ENCODE peak calls at places on chromosomes 11 and 22, in six cellular contexts. One of them, this sample, is unnamed.

GRCh38 chr11:101369835-101370234 is 214.0 kb downstream of the TRPC6 start:
- DNase-seq in HEK293T: no peak
- DNase-seq in C1 segment of cervical spinal cord: no peak
- DNase-seq in T-cell: no peak
- DNase-seq in Right ventricle myocardium superior: no peak
- DNase-seq in renal cortical epithelial cell: no peak
- DNase-seq in this sample: no peak

GRCh38 chr22:36870250-36870649 is 9.4 kb downstream of the NCF4 start:
- DNase-seq in HEK293T: no peak
- DNase-seq in C1 segment of cervical spinal cord: no peak
- DNase-seq in T-cell: no peak
- DNase-seq in Right ventricle myocardium superior: no peak
- DNase-seq in renal cortical epithelial cell: no peak
- DNase-seq in this sample: no peak

GRCh38 chr11:28090052-28090749 is 17.8 kb downstream of the KIF18A start:
- DNase-seq in HEK293T: no peak
- DNase-seq in C1 segment of cervical spinal cord: no peak
- DNase-seq in T-cell: no peak
- DNase-seq in Right ventricle myocardium superior: no peak
- DNase-seq in renal cortical epithelial cell: no peak
- DNase-seq in this sample: no peak

GRCh38 chr22:33347002-33347401 is 288.8 kb upstream of the SYN3 start:
- DNase-seq in HEK293T: no peak
- DNase-seq in C1 segment of cervical spinal cord: no peak
- DNase-seq in T-cell: no peak
- DNase-seq in Right ventricle myocardium superior: no peak
- DNase-seq in renal cortical epithelial cell: no peak
- DNase-seq in this sample: no peak

GRCh38 chr11:48006301-48006992 is 26.1 kb downstream of the PTPRJ start:
- DNase-seq in HEK293T: no peak
- DNase-seq in C1 segment of cervical spinal cord: no peak
- DNase-seq in T-cell: no peak
- DNase-seq in Right ventricle myocardium superior: no peak
- DNase-seq in renal cortical epithelial cell: peak; percentile 50
- DNase-seq in this sample: no peak

GRCh38 chr11:109364851-109365250 is 57.1 kb upstream of the C11orf87 start:
- DNase-seq in HEK293T: no peak
- DNase-seq in C1 segment of cervical spinal cord: no peak
- DNase-seq in T-cell: no peak
- DNase-seq in Right ventricle myocardium superior: no peak
- DNase-seq in renal cortical epithelial cell: no peak
- DNase-seq in this sample: no peak

GRCh38 chr22:18987765-18988164 is 51.7 kb upstream of the PRODH start:
- DNase-seq in HEK293T: peak; percentile 44
- DNase-seq in C1 segment of cervical spinal cord: no peak
- DNase-seq in T-cell: no peak
- DNase-seq in Right ventricle myocardium superior: no peak
- DNase-seq in renal cortical epithelial cell: peak; percentile 14
- DNase-seq in this sample: no peak

GRCh38 chr11:110896358-110896757 is 184.1 kb upstream of the ARHGAP20 start:
- DNase-seq in HEK293T: no peak
- DNase-seq in C1 segment of cervical spinal cord: no peak
- DNase-seq in T-cell: no peak
- DNase-seq in Right ventricle myocardium superior: no peak
- DNase-seq in renal cortical epithelial cell: peak; percentile 75
- DNase-seq in this sample: no peak

GRCh38 chr11:294795-295194 is 4.5 kb downstream of the IFITM5 start:
- DNase-seq in HEK293T: no peak
- DNase-seq in C1 segment of cervical spinal cord: no peak
- DNase-seq in T-cell: no peak
- DNase-seq in Right ventricle myocardium superior: peak; percentile 30
- DNase-seq in renal cortical epithelial cell: no peak
- DNase-seq in this sample: peak; percentile 60

GRCh38 chr11:96097844-96098421 is 174.0 kb upstream of the MTMR2 start:
- DNase-seq in HEK293T: no peak
- DNase-seq in C1 segment of cervical spinal cord: no peak
- DNase-seq in T-cell: no peak
- DNase-seq in Right ventricle myocardium superior: no peak
- DNase-seq in renal cortical epithelial cell: peak; percentile 42
- DNase-seq in this sample: no peak

GRCh38 chr22:44753189-44754042 is 1.0 kb downstream of the ARHGAP8 start:
- DNase-seq in HEK293T: no peak
- DNase-seq in C1 segment of cervical spinal cord: no peak
- DNase-seq in T-cell: no peak
- DNase-seq in Right ventricle myocardium superior: no peak
- DNase-seq in renal cortical epithelial cell: peak; percentile 83
- DNase-seq in this sample: no peak

GRCh38 chr11:19829109-19829790 is 116.6 kb downstream of the NAV2 start:
- DNase-seq in HEK293T: no peak
- DNase-seq in C1 segment of cervical spinal cord: no peak
- DNase-seq in T-cell: no peak
- DNase-seq in Right ventricle myocardium superior: no peak
- DNase-seq in renal cortical epithelial cell: peak; percentile 27
- DNase-seq in this sample: no peak

GRCh38 chr11:36452231-36452630 is 57.8 kb downstream of the TRAF6 start:
- DNase-seq in HEK293T: no peak
- DNase-seq in C1 segment of cervical spinal cord: no peak
- DNase-seq in T-cell: no peak
- DNase-seq in Right ventricle myocardium superior: peak; percentile 43
- DNase-seq in renal cortical epithelial cell: no peak
- DNase-seq in this sample: no peak

GRCh38 chr22:29300467-29300806 is 6.0 kb upstream of the GAS2L1 start:
- DNase-seq in HEK293T: peak; percentile 8
- DNase-seq in C1 segment of cervical spinal cord: no peak
- DNase-seq in T-cell: no peak
- DNase-seq in Right ventricle myocardium superior: no peak
- DNase-seq in renal cortical epithelial cell: no peak
- DNase-seq in this sample: no peak

GRCh38 chr22:19525666-19526065 is 1.5 kb upstream of the CLDN5 start:
- DNase-seq in HEK293T: peak; percentile 7
- DNase-seq in C1 segment of cervical spinal cord: no peak
- DNase-seq in T-cell: no peak
- DNase-seq in Right ventricle myocardium superior: no peak
- DNase-seq in renal cortical epithelial cell: no peak
- DNase-seq in this sample: no peak

GRCh38 chr11:2460540-2461252 is 15.9 kb downstream of the KCNQ1 start:
- DNase-seq in HEK293T: no peak
- DNase-seq in C1 segment of cervical spinal cord: no peak
- DNase-seq in T-cell: no peak
- DNase-seq in Right ventricle myocardium superior: peak; percentile 38
- DNase-seq in renal cortical epithelial cell: no peak
- DNase-seq in this sample: peak; percentile 57

GRCh38 chr22:46068908-46069481 is 81.3 kb upstream of the PPARA start:
- DNase-seq in HEK293T: no peak
- DNase-seq in C1 segment of cervical spinal cord: no peak
- DNase-seq in T-cell: no peak
- DNase-seq in Right ventricle myocardium superior: peak; percentile 47
- DNase-seq in renal cortical epithelial cell: peak; percentile 73
- DNase-seq in this sample: peak; percentile 71

GRCh38 chr11:132202621-132203020 is 832.2 kb downstream of the NTM start:
- DNase-seq in HEK293T: no peak
- DNase-seq in C1 segment of cervical spinal cord: no peak
- DNase-seq in T-cell: no peak
- DNase-seq in Right ventricle myocardium superior: no peak
- DNase-seq in renal cortical epithelial cell: no peak
- DNase-seq in this sample: no peak

GRCh38 chr11:77079666-77080065 is 12.9 kb downstream of the CAPN5 start:
- DNase-seq in HEK293T: no peak
- DNase-seq in C1 segment of cervical spinal cord: no peak
- DNase-seq in T-cell: no peak
- DNase-seq in Right ventricle myocardium superior: no peak
- DNase-seq in renal cortical epithelial cell: no peak
- DNase-seq in this sample: no peak

GRCh38 chr11:10886652-10887250 is 28.9 kb upstream of the ZBED5 start:
- DNase-seq in HEK293T: no peak
- DNase-seq in C1 segment of cervical spinal cord: no peak
- DNase-seq in T-cell: no peak
- DNase-seq in Right ventricle myocardium superior: no peak
- DNase-seq in renal cortical epithelial cell: no peak
- DNase-seq in this sample: no peak

GRCh38 chr11:8934735-8935478 is 2.2 kb upstream of the C11orf16 start:
- DNase-seq in HEK293T: no peak
- DNase-seq in C1 segment of cervical spinal cord: no peak
- DNase-seq in T-cell: no peak
- DNase-seq in Right ventricle myocardium superior: no peak
- DNase-seq in renal cortical epithelial cell: peak; percentile 18
- DNase-seq in this sample: no peak

GRCh38 chr11:10012068-10012467 is 282.0 kb downstream of the SBF2 start:
- DNase-seq in HEK293T: no peak
- DNase-seq in C1 segment of cervical spinal cord: no peak
- DNase-seq in T-cell: no peak
- DNase-seq in Right ventricle myocardium superior: no peak
- DNase-seq in renal cortical epithelial cell: no peak
- DNase-seq in this sample: no peak

GRCh38 chr11:117820516-117820915 is 4.0 kb downstream of the FXYD2 start:
- DNase-seq in HEK293T: no peak
- DNase-seq in C1 segment of cervical spinal cord: no peak
- DNase-seq in T-cell: no peak
- DNase-seq in Right ventricle myocardium superior: no peak
- DNase-seq in renal cortical epithelial cell: no peak
- DNase-seq in this sample: no peak

GRCh38 chr11:18608373-18608772 is 8.8 kb downstream of the MISFA start:
- DNase-seq in HEK293T: no peak
- DNase-seq in C1 segment of cervical spinal cord: no peak
- DNase-seq in T-cell: no peak
- DNase-seq in Right ventricle myocardium superior: no peak
- DNase-seq in renal cortical epithelial cell: no peak
- DNase-seq in this sample: no peak

GRCh38 chr11:113496026-113496651 is 20.9 kb upstream of the DRD2 start:
- DNase-seq in HEK293T: no peak
- DNase-seq in C1 segment of cervical spinal cord: no peak
- DNase-seq in T-cell: no peak
- DNase-seq in Right ventricle myocardium superior: no peak
- DNase-seq in renal cortical epithelial cell: no peak
- DNase-seq in this sample: no peak

GRCh38 chr11:553083-553948 is 7.2 kb downstream of the LMNTD2 start:
- DNase-seq in HEK293T: no peak
- DNase-seq in C1 segment of cervical spinal cord: no peak
- DNase-seq in T-cell: no peak
- DNase-seq in Right ventricle myocardium superior: no peak
- DNase-seq in renal cortical epithelial cell: no peak
- DNase-seq in this sample: no peak

GRCh38 chr22:45226681-45227186 is 14.0 kb downstream of the KIAA0930 start:
- DNase-seq in HEK293T: no peak
- DNase-seq in C1 segment of cervical spinal cord: peak; percentile 29
- DNase-seq in T-cell: no peak
- DNase-seq in Right ventricle myocardium superior: no peak
- DNase-seq in renal cortical epithelial cell: peak; percentile 36
- DNase-seq in this sample: no peak

GRCh38 chr11:21711341-21711740 is 481.5 kb upstream of the ANO5 start:
- DNase-seq in HEK293T: no peak
- DNase-seq in C1 segment of cervical spinal cord: no peak
- DNase-seq in T-cell: no peak
- DNase-seq in Right ventricle myocardium superior: no peak
- DNase-seq in renal cortical epithelial cell: no peak
- DNase-seq in this sample: no peak

GRCh38 chr11:83002047-83002446 is 69.7 kb downstream of the RAB30 start:
- DNase-seq in HEK293T: no peak
- DNase-seq in C1 segment of cervical spinal cord: no peak
- DNase-seq in T-cell: no peak
- DNase-seq in Right ventricle myocardium superior: no peak
- DNase-seq in renal cortical epithelial cell: no peak
- DNase-seq in this sample: no peak

GRCh38 chr11:132300283-132300682 is 929.9 kb downstream of the NTM start:
- DNase-seq in HEK293T: peak; percentile 32
- DNase-seq in C1 segment of cervical spinal cord: no peak
- DNase-seq in T-cell: no peak
- DNase-seq in Right ventricle myocardium superior: no peak
- DNase-seq in renal cortical epithelial cell: no peak
- DNase-seq in this sample: no peak

GRCh38 chr22:23261900-23262450 is 81.7 kb downstream of the BCR start:
- DNase-seq in HEK293T: no peak
- DNase-seq in C1 segment of cervical spinal cord: no peak
- DNase-seq in T-cell: no peak
- DNase-seq in Right ventricle myocardium superior: no peak
- DNase-seq in renal cortical epithelial cell: no peak
- DNase-seq in this sample: no peak

GRCh38 chr22:20433686-20434241 is 3.9 kb downstream of the SCARF2 start:
- DNase-seq in HEK293T: no peak
- DNase-seq in C1 segment of cervical spinal cord: no peak
- DNase-seq in T-cell: no peak
- DNase-seq in Right ventricle myocardium superior: no peak
- DNase-seq in renal cortical epithelial cell: no peak
- DNase-seq in this sample: peak; percentile 59

GRCh38 chr22:38467438-38467903 is 425 bp upstream of the KDELR3 start:
- DNase-seq in HEK293T: no peak
- DNase-seq in C1 segment of cervical spinal cord: no peak
- DNase-seq in T-cell: no peak
- DNase-seq in Right ventricle myocardium superior: peak; percentile 44
- DNase-seq in renal cortical epithelial cell: no peak
- DNase-seq in this sample: no peak

GRCh38 chr22:20465759-20466077 is 28.1 kb upstream of the SCARF2 start:
- DNase-seq in HEK293T: no peak
- DNase-seq in C1 segment of cervical spinal cord: no peak
- DNase-seq in T-cell: no peak
- DNase-seq in Right ventricle myocardium superior: no peak
- DNase-seq in renal cortical epithelial cell: no peak
- DNase-seq in this sample: no peak

GRCh38 chr11:78050964-78051831 is 12.5 kb upstream of the THRSP start:
- DNase-seq in HEK293T: no peak
- DNase-seq in C1 segment of cervical spinal cord: no peak
- DNase-seq in T-cell: no peak
- DNase-seq in Right ventricle myocardium superior: no peak
- DNase-seq in renal cortical epithelial cell: peak; percentile 86
- DNase-seq in this sample: no peak

GRCh38 chr11:56910046-56910753 is 78.5 kb upstream of the OR5AK2 start:
- DNase-seq in HEK293T: no peak
- DNase-seq in C1 segment of cervical spinal cord: no peak
- DNase-seq in T-cell: no peak
- DNase-seq in Right ventricle myocardium superior: no peak
- DNase-seq in renal cortical epithelial cell: no peak
- DNase-seq in this sample: no peak

GRCh38 chr11:32005786-32006406 is 85.0 kb upstream of the RCN1 start:
- DNase-seq in HEK293T: no peak
- DNase-seq in C1 segment of cervical spinal cord: no peak
- DNase-seq in T-cell: no peak
- DNase-seq in Right ventricle myocardium superior: no peak
- DNase-seq in renal cortical epithelial cell: peak; percentile 62
- DNase-seq in this sample: no peak

This sample was measured in sigmoid colon.